ENCODE peak calls at places on chromosomes 16 and 17, in ten cellular contexts. C is BJ; Q is stimulated activated CD8-positive, alpha-beta memory T cell treated with anti-CD3 and anti-CD28 coated beads, Interleukin-2, amount 100 ng/mL, for 48 hours; K is activated T-helper 1 cell treated with anti-CD3 and anti-CD28 coated beads, Interleukin-12 subunit alpha, Interleukin-12 subunit beta, Interleukin-2, Interleukin-4 antibody, amounts not matched to agents 30 ng/mL and 10 ng/mL and 1 ng/mL, durations not matched to agents 14 hours and 24 hours and 36 hours; I is NCI-H1105; G is heart right ventricle; B is naive thymus-derived CD4-positive, alpha-beta T cell; X is cardiac muscle cell; M is natural killer cell; R is erythroblast. Z is an unnamed sample.
A peak's percentile ranks its signal among the peaks of the same experiment; 100 is the strongest.

GRCh38 chr16:22314661-22315626 is 17.7 kb downstream of the POLR3E start:
- DNase-seq in C (no peak), K (no peak), R (no peak), I (no peak), G (no peak), M (no peak), X (no peak), B (no peak), Q (no peak), Z (no peak)

GRCh38 chr16:50494501-50495491 is 53.4 kb upstream of the NKD1 start:
- DNase-seq in I (no peak), G (no peak), X (no peak), Q (no peak), C (no peak), K (no peak), M (no peak), B (no peak), R (no peak), Z (no peak)

GRCh38 chr17:4833178-4833940 is at the start of gene MINK1:
- DNase-seq in Q (peak; percentile 82), C (peak; percentile 66), M (peak; percentile 85), B (peak; percentile 84), K (peak; percentile 90), X (peak; percentile 97), G (peak; percentile 93), R (peak; percentile 97), I (peak; percentile 89), Z (peak; percentile 73)

GRCh38 chr16:85348921-85349334 is 236.7 kb upstream of the CIBAR2 start:
- DNase-seq in I (peak; percentile 42), C (no peak), Q (no peak), B (no peak), R (no peak), K (no peak), G (no peak), X (no peak), M (no peak), Z (no peak)

GRCh38 chr17:56925088-56925487 is 11.2 kb upstream of the TRIM25 start:
- DNase-seq in X (no peak), Q (no peak), R (no peak), C (no peak), I (no peak), M (no peak), B (no peak), G (no peak), K (no peak), Z (no peak)

GRCh38 chr17:65783845-65784334 is 222.4 kb upstream of the AXIN2 start:
- DNase-seq in R (no peak), B (no peak), I (no peak), C (peak; percentile 71), G (no peak), X (peak; percentile 93), Q (no peak), M (no peak), K (no peak), Z (peak; percentile 98)

GRCh38 chr16:4339909-4340308 is 11.2 kb downstream of the PAM16 start:
- DNase-seq in G (peak; percentile 70), Q (no peak), M (no peak), I (peak; percentile 42), R (no peak), B (no peak), X (peak; percentile 71), K (no peak), C (no peak), Z (no peak)

GRCh38 chr16:78133919-78134318 is 34.5 kb downstream of the WWOX start:
- DNase-seq in I (no peak), Q (no peak), C (no peak), M (no peak), K (no peak), B (no peak), G (no peak), R (no peak), X (no peak), Z (no peak)

GRCh38 chr17:15384142-15384803 is 42.9 kb upstream of the TEKT3 start:
- DNase-seq in K (no peak), I (no peak), Q (no peak), R (no peak), X (peak; percentile 83), G (peak; percentile 64), B (no peak), M (no peak), C (no peak), Z (no peak)

GRCh38 chr17:80992948-80993624 is 1.4 kb downstream of the CHMP6 start:
- DNase-seq in K (no peak), R (no peak), C (no peak), X (no peak), B (no peak), I (no peak), G (no peak), M (no peak), Q (no peak), Z (no peak)

GRCh38 chr16:11101695-11102522 is 154.1 kb downstream of the SOCS1 start:
- DNase-seq in Q (no peak), B (no peak), C (no peak), R (peak; percentile 94), G (no peak), M (no peak), K (no peak), I (no peak), X (peak; percentile 87), Z (no peak)

GRCh38 chr16:89798832-89799370 is 17.5 kb downstream of the FANCA start:
- DNase-seq in C (no peak), K (no peak), M (no peak), Q (no peak), I (no peak), R (no peak), X (peak; percentile 2), G (peak; percentile 36), B (no peak), Z (no peak)

GRCh38 chr17:77286641-77287431 is 146.1 kb downstream of the SEC14L1 start:
- DNase-seq in M (no peak), X (peak; percentile 93), I (peak; percentile 60), Q (no peak), B (no peak), K (no peak), G (peak; percentile 51), C (no peak), R (no peak), Z (peak; percentile 93)

GRCh38 chr17:68950725-68951124 is 4.5 kb downstream of the ABCA8 start:
- DNase-seq in C (no peak), B (no peak), K (no peak), M (no peak), X (no peak), R (no peak), G (no peak), Q (no peak), I (no peak), Z (no peak)

GRCh38 chr16:80346160-80346632 is 194.6 kb upstream of the DYNLRB2 start:
- DNase-seq in G (no peak), C (no peak), K (no peak), I (no peak), R (no peak), M (no peak), X (no peak), Q (no peak), B (no peak), Z (no peak)

GRCh38 chr16:69107311-69107962 is 2.0 kb downstream of the HAS3 start:
- DNase-seq in M (no peak), C (no peak), Q (no peak), R (no peak), B (no peak), G (peak; percentile 51), X (no peak), I (no peak), K (no peak), Z (no peak)

GRCh38 chr17:28737316-28737715 is 6.5 kb upstream of the TRAF4 start:
- DNase-seq in Q (no peak), B (no peak), X (no peak), G (no peak), I (no peak), R (no peak), K (no peak), C (no peak), M (no peak), Z (no peak)

GRCh38 chr16:30924086-30924714 is 828 bp downstream of the FBXL19 start:
- DNase-seq in X (no peak), B (no peak), M (no peak), K (no peak), C (no peak), G (peak; percentile 35), Q (no peak), I (no peak), R (no peak), Z (no peak)

GRCh38 chr17:47968836-47969235 is 2.1 kb upstream of the CDK5RAP3 start:
- DNase-seq in Q (no peak), M (no peak), K (no peak), X (no peak), B (no peak), G (no peak), C (no peak), R (no peak), I (no peak), Z (no peak)

GRCh38 chr17:8927395-8927794 is 38.1 kb downstream of the PIK3R5 start:
- DNase-seq in R (no peak), G (no peak), B (no peak), M (no peak), K (no peak), Q (no peak), I (no peak), C (no peak), X (no peak), Z (no peak)

GRCh38 chr17:68981288-68981687 is 26.1 kb upstream of the ABCA8 start:
- DNase-seq in Q (no peak), B (no peak), M (no peak), X (peak; percentile 92), G (no peak), K (no peak), R (no peak), C (peak; percentile 60), I (no peak), Z (peak; percentile 91)

GRCh38 chr17:20852541-20853370 is 190.1 kb downstream of the USP22 start:
- DNase-seq in K (no peak), C (no peak), Q (no peak), X (peak; percentile 16), B (no peak), R (peak; percentile 10), M (no peak), G (peak; percentile 29), I (peak; percentile 55), Z (no peak)

GRCh38 chr17:50027639-50028206 is 28.2 kb upstream of the ITGA3 start:
- DNase-seq in G (peak; percentile 65), M (no peak), Q (no peak), K (no peak), I (no peak), C (peak; percentile 68), X (peak; percentile 93), R (no peak), B (no peak), Z (peak; percentile 96)

GRCh38 chr17:38608648-38609047 is 2.9 kb upstream of the SRCIN1 start:
- DNase-seq in M (no peak), I (peak; percentile 83), R (no peak), X (no peak), G (no peak), Q (no peak), K (no peak), B (no peak), C (no peak), Z (no peak)

GRCh38 chr17:81665205-81666091 is 957 bp downstream of the OXLD1 start:
- DNase-seq in X (peak; percentile 30), Q (no peak), K (peak; percentile 30), R (peak; percentile 65), I (no peak), B (peak; percentile 33), G (no peak), C (no peak), M (peak; percentile 33), Z (no peak)

GRCh38 chr16:1150511-1150982 is 2.4 kb upstream of the CACNA1H start:
- DNase-seq in C (peak; percentile 21), B (peak; percentile 32), I (no peak), Q (no peak), M (no peak), X (no peak), G (no peak), K (no peak), R (peak; percentile 17), Z (no peak)

GRCh38 chr16:28499854-28500253 is 5.4 kb downstream of the APOBR start:
- DNase-seq in X (no peak), C (no peak), B (no peak), M (no peak), K (no peak), G (no peak), Q (no peak), R (no peak), I (no peak), Z (no peak)

GRCh38 chr17:55622547-55622946 is 100.1 kb downstream of the TMEM100 start:
- DNase-seq in G (no peak), R (no peak), Q (no peak), B (no peak), I (no peak), X (no peak), K (no peak), C (no peak), M (no peak), Z (no peak)

Z was measured in renal cortical epithelial cell.